ENCODE peak calls at places on chromosomes 3 and 15, in ten cellular contexts. T, M, H, Q, V, S, R, P, O and G are unnamed samples.
A peak's percentile ranks its signal among the peaks of the same experiment; 100 is the strongest.

GRCh38 chr15:84749111-84749991 is 959 bp downstream of the ZNF592 start:
- DNase-seq in O (peak; percentile 38), T (peak; percentile 35), V (no peak), P (peak; percentile 35), M (no peak), Q (peak; percentile 80), S (peak; percentile 18), H (peak; percentile 51), R (peak; percentile 53), G (peak; percentile 63)

GRCh38 chr3:183116051-183116614 is 16.8 kb upstream of the MCCC1 start:
- DNase-seq in Q (no peak), M (no peak), H (peak; percentile 88), T (no peak), R (no peak), S (no peak), V (no peak), P (peak; percentile 98), O (no peak), G (peak; percentile 86)

GRCh38 chr3:127421943-127422662 is 134.3 kb upstream of the PRR20G start:
- DNase-seq in R (no peak), H (no peak), O (no peak), Q (peak; percentile 39), V (no peak), M (no peak), T (no peak), P (no peak), S (no peak), G (no peak)

GRCh38 chr15:40106203-40107161 is 2.2 kb downstream of the BMF start:
- DNase-seq in O (peak; percentile 85), V (peak; percentile 79), S (no peak), M (peak; percentile 49), H (peak; percentile 68), R (no peak), Q (no peak), P (peak; percentile 91), T (no peak), G (peak; percentile 90)

GRCh38 chr3:9301798-9302197 is 52.4 kb upstream of the SRGAP3 start:
- DNase-seq in O (no peak), Q (no peak), T (no peak), M (no peak), R (no peak), V (no peak), H (no peak), P (no peak), S (no peak), G (no peak)

GRCh38 chr3:73188707-73189106 is 127.2 kb downstream of the EBLN2 start:
- DNase-seq in M (no peak), T (no peak), R (no peak), P (no peak), H (no peak), V (no peak), Q (no peak), O (no peak), S (no peak), G (no peak)

GRCh38 chr15:43792761-43793493 is 807 bp downstream of the SERF2 start:
- DNase-seq in P (no peak), O (no peak), T (peak; percentile 39), R (no peak), M (peak; percentile 34), H (peak; percentile 23), S (no peak), Q (no peak), V (no peak), G (no peak)

GRCh38 chr3:15795563-15796308 is 2.0 kb downstream of the ANKRD28 start:
- DNase-seq in Q (no peak), P (no peak), H (no peak), M (peak; percentile 68), T (peak; percentile 77), R (no peak), V (no peak), S (peak; percentile 68), O (no peak), G (no peak)

GRCh38 chr3:162122405-162122804 is 625.8 kb downstream of the OTOL1 start:
- DNase-seq in O (peak; percentile 19), Q (no peak), S (no peak), M (peak; percentile 35), T (peak; percentile 13), H (no peak), P (no peak), V (no peak), R (no peak), G (no peak)

GRCh38 chr3:19866751-19867347 is 67.2 kb downstream of the EFHB start:
- DNase-seq in O (peak; percentile 37), S (peak; percentile 36), R (no peak), H (peak; percentile 66), P (peak; percentile 51), M (peak; percentile 58), V (peak; percentile 70), T (peak; percentile 44), Q (no peak), G (peak; percentile 70)

GRCh38 chr3:119181765-119182164 is 8.4 kb downstream of the UPK1B start:
- DNase-seq in P (no peak), S (peak; percentile 33), H (no peak), O (no peak), M (no peak), R (no peak), T (peak; percentile 56), Q (no peak), V (no peak), G (no peak)

GRCh38 chr15:78878356-78878755 is 5.7 kb downstream of the MORF4L1 start:
- DNase-seq in T (peak; percentile 83), H (no peak), P (no peak), Q (no peak), M (peak; percentile 65), R (no peak), S (peak; percentile 78), O (no peak), V (no peak), G (no peak)
- H3K4me1 ChIP-seq in T (peaks cover 8% of the 10 kb centered on the region), H (peaks cover 36% of the 10 kb centered on the region), P (no peaks in the 10 kb centered on the region), Q (peaks cover 16% of the 10 kb centered on the region), M (peaks cover 13% of the 10 kb centered on the region), R (peaks cover 12% of the 10 kb centered on the region), S (peaks cover 37% of the 10 kb centered on the region), O (peaks cover 3% of the 10 kb centered on the region), V (peaks cover 87% of the 10 kb centered on the region), G (peaks cover 64% of the 10 kb centered on the region)

GRCh38 chr15:55254916-55255679 is 34.5 kb downstream of the RAB27A start:
- DNase-seq in M (no peak), O (no peak), S (no peak), Q (no peak), T (no peak), H (no peak), P (no peak), V (no peak), R (no peak), G (no peak)

GRCh38 chr15:55257933-55258332 is 31.7 kb downstream of the RAB27A start:
- DNase-seq in Q (no peak), V (no peak), O (no peak), R (no peak), H (no peak), S (no peak), T (no peak), M (no peak), P (no peak), G (no peak)

GRCh38 chr15:55256281-55257013 is 33.2 kb downstream of the RAB27A start:
- DNase-seq in P (no peak), H (no peak), T (peak; percentile 19), R (no peak), V (no peak), O (no peak), Q (no peak), M (peak; percentile 33), S (peak; percentile 13), G (no peak)

GRCh38 chr15:55255714-55256113 is 33.9 kb downstream of the RAB27A start:
- DNase-seq in V (no peak), R (no peak), H (no peak), Q (no peak), S (no peak), O (no peak), M (no peak), T (no peak), P (no peak), G (no peak)

GRCh38 chr15:55257014-55257670 is 32.5 kb downstream of the RAB27A start:
- DNase-seq in Q (no peak), V (no peak), R (no peak), M (no peak), P (no peak), S (no peak), H (no peak), T (no peak), O (no peak), G (no peak)
- H3K4me1 ChIP-seq in Q (no peaks in the 10 kb centered on the region), V (peaks cover 8% of the 10 kb centered on the region), R (no peaks in the 10 kb centered on the region), M (peaks cover 16% of the 10 kb centered on the region), P (no peaks in the 10 kb centered on the region), S (peaks cover 15% of the 10 kb centered on the region), H (peaks cover 11% of the 10 kb centered on the region), T (no peaks in the 10 kb centered on the region), O (no peaks in the 10 kb centered on the region), G (no peaks in the 10 kb centered on the region)

GRCh38 chr15:69756440-69756839 is 303.8 kb downstream of the RPLP1 start:
- DNase-seq in O (no peak), Q (no peak), H (no peak), M (no peak), R (no peak), T (no peak), P (no peak), S (no peak), V (no peak), G (no peak)

GRCh38 chr15:69755571-69756310 is 303.1 kb downstream of the RPLP1 start:
- DNase-seq in O (no peak), P (no peak), M (no peak), T (peak; percentile 63), Q (no peak), R (no peak), S (peak; percentile 42), H (no peak), V (no peak), G (no peak)

GRCh38 chr15:69758291-69758771 is 305.7 kb downstream of the RPLP1 start:
- DNase-seq in R (no peak), Q (no peak), T (peak; percentile 71), V (no peak), P (no peak), S (peak; percentile 67), O (no peak), M (peak; percentile 21), H (no peak), G (no peak)

GRCh38 chr15:69758810-69759410 is 306.3 kb downstream of the RPLP1 start:
- DNase-seq in R (no peak), S (peak; percentile 66), H (no peak), T (peak; percentile 72), Q (no peak), M (peak; percentile 62), P (no peak), V (no peak), O (no peak), G (no peak)

GRCh38 chr15:69757186-69757585 is 304.6 kb downstream of the RPLP1 start:
- DNase-seq in S (peak; percentile 34), P (no peak), H (no peak), M (peak; percentile 21), T (peak; percentile 45), V (no peak), Q (no peak), R (no peak), O (no peak), G (no peak)
- H3K4me1 ChIP-seq in S (peaks cover 47% of the 10 kb centered on the region), P (peaks cover 4% of the 10 kb centered on the region), H (no peaks in the 10 kb centered on the region), M (peaks cover 12% of the 10 kb centered on the region), T (no peaks in the 10 kb centered on the region), V (peaks cover 41% of the 10 kb centered on the region), Q (peaks cover 3% of the 10 kb centered on the region), R (no peaks in the 10 kb centered on the region), O (no peaks in the 10 kb centered on the region), G (no peaks in the 10 kb centered on the region)

DNA sequence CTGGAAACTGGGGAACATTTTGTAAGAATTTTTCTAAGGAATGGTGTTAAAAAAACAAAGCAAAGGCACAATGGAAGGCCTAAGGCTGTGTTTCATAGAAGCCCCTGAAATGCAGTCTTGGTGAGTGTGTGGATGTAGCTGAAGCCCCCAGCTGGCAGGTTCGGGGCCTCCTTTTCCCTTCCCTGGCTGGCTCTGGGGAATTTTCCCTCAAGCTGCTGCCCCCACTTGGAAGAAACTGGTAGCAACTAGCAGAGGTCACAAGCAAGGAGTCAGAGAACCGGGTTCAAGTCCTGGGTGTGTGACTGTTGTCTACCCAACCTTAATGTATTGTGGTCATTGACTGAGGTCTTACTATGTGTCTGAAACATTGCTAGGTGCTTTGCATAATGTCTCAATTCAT is 85.3 kb upstream of the MYZAP start:
- DNase-seq in R (no peak), V (no peak), M (no peak), S (no peak), T (no peak), O (no peak), Q (no peak), P (peak; percentile 64), H (peak; percentile 49), G (no peak)
- H3K4me1 ChIP-seq in R (peaks cover 31% of the 10 kb centered on the region), V (peaks cover 37% of the 10 kb centered on the region), M (peaks cover 5% of the 10 kb centered on the region), S (peaks cover 29% of the 10 kb centered on the region), T (no peaks in the 10 kb centered on the region), O (no peaks in the 10 kb centered on the region), Q (peaks cover 67% of the 10 kb centered on the region), P (peaks cover 3% of the 10 kb centered on the region), H (peaks cover 62% of the 10 kb centered on the region), G (no peaks in the 10 kb centered on the region)